ENCODE peak calls at places on chromosomes 2 and 18, in ten cellular contexts. One of them, this sample, is unnamed.

GRCh38 chr2:146370821-146371220 is 1474.0 kb upstream of the ACVR2A start:
- DNase-seq in endothelial cell: no peak
- DNase-seq in A549: peak; percentile 1
- DNase-seq in vagina: no peak
- DNase-seq in hepatocyte: no peak
- DNase-seq in sigmoid colon: no peak
- DNase-seq in transverse colon: no peak
- DNase-seq in B cell: no peak
- DNase-seq in GM10248: no peak
- DNase-seq in brain microvascular endothelial cell: peak; percentile 25
- DNase-seq in this sample: no peak

GRCh38 chr2:101558740-101559508 is 84.0 kb upstream of the RFX8 start:
- DNase-seq in B cell: no peak
- DNase-seq in transverse colon: no peak
- DNase-seq in hepatocyte: peak; percentile 48
- DNase-seq in endothelial cell: no peak
- DNase-seq in vagina: no peak
- DNase-seq in A549: no peak
- DNase-seq in sigmoid colon: no peak
- DNase-seq in GM10248: no peak
- DNase-seq in brain microvascular endothelial cell: peak; percentile 22
- DNase-seq in this sample: no peak

GRCh38 chr2:83565231-83566025 is 893.7 kb downstream of the SUCLG1 start:
- DNase-seq in brain microvascular endothelial cell: no peak
- DNase-seq in sigmoid colon: no peak
- DNase-seq in endothelial cell: no peak
- DNase-seq in A549: no peak
- DNase-seq in GM10248: no peak
- DNase-seq in vagina: no peak
- DNase-seq in transverse colon: no peak
- DNase-seq in hepatocyte: no peak
- DNase-seq in B cell: no peak
- DNase-seq in this sample: no peak

GRCh38 chr2:205571300-205571858 is 110.9 kb upstream of the NRP2 start:
- DNase-seq in hepatocyte: no peak
- DNase-seq in B cell: no peak
- DNase-seq in transverse colon: no peak
- DNase-seq in sigmoid colon: no peak
- DNase-seq in vagina: no peak
- DNase-seq in GM10248: no peak
- DNase-seq in brain microvascular endothelial cell: no peak
- DNase-seq in endothelial cell: no peak
- DNase-seq in A549: no peak
- DNase-seq in this sample: no peak

GRCh38 chr18:10398571-10398970 is 55.9 kb upstream of the APCDD1 start:
- DNase-seq in A549: no peak
- DNase-seq in sigmoid colon: no peak
- DNase-seq in vagina: no peak
- DNase-seq in GM10248: no peak
- DNase-seq in brain microvascular endothelial cell: no peak
- DNase-seq in transverse colon: no peak
- DNase-seq in endothelial cell: no peak
- DNase-seq in hepatocyte: no peak
- DNase-seq in B cell: no peak
- DNase-seq in this sample: no peak

GRCh38 chr2:236172866-236173733 is 4.9 kb upstream of the GBX2 start:
- DNase-seq in vagina: no peak
- DNase-seq in transverse colon: no peak
- DNase-seq in hepatocyte: no peak
- DNase-seq in A549: no peak
- DNase-seq in endothelial cell: no peak
- DNase-seq in GM10248: no peak
- DNase-seq in B cell: no peak
- DNase-seq in sigmoid colon: peak; percentile 53
- DNase-seq in brain microvascular endothelial cell: no peak
- DNase-seq in this sample: no peak

GRCh38 chr18:3177902-3178687 is 41.7 kb downstream of the MYOM1 start:
- DNase-seq in hepatocyte: no peak
- DNase-seq in endothelial cell: no peak
- DNase-seq in brain microvascular endothelial cell: no peak
- DNase-seq in transverse colon: peak; percentile 63
- DNase-seq in vagina: no peak
- DNase-seq in GM10248: peak; percentile 82
- DNase-seq in B cell: peak; percentile 89
- DNase-seq in A549: no peak
- DNase-seq in sigmoid colon: peak; percentile 80
- DNase-seq in this sample: no peak

GRCh38 chr18:76064998-76065397 is 430.0 kb downstream of the ZNF516 start:
- DNase-seq in vagina: no peak
- DNase-seq in hepatocyte: peak; percentile 37
- DNase-seq in GM10248: no peak
- DNase-seq in sigmoid colon: no peak
- DNase-seq in brain microvascular endothelial cell: no peak
- DNase-seq in endothelial cell: no peak
- DNase-seq in A549: no peak
- DNase-seq in transverse colon: no peak
- DNase-seq in B cell: no peak
- DNase-seq in this sample: no peak

GRCh38 chr2:203869610-203870042 is 2.1 kb downstream of the CTLA4 start:
- DNase-seq in brain microvascular endothelial cell: no peak
- DNase-seq in endothelial cell: no peak
- DNase-seq in sigmoid colon: no peak
- DNase-seq in vagina: no peak
- DNase-seq in transverse colon: no peak
- DNase-seq in GM10248: no peak
- DNase-seq in A549: no peak
- DNase-seq in B cell: no peak
- DNase-seq in hepatocyte: no peak
- DNase-seq in this sample: no peak

GRCh38 chr2:64839844-64840243 is 149.4 kb upstream of the SLC1A4 start:
- DNase-seq in GM10248: peak; percentile 72
- DNase-seq in A549: no peak
- DNase-seq in transverse colon: peak; percentile 21
- DNase-seq in B cell: peak; percentile 84
- DNase-seq in hepatocyte: no peak
- DNase-seq in brain microvascular endothelial cell: no peak
- DNase-seq in endothelial cell: no peak
- DNase-seq in vagina: no peak
- DNase-seq in sigmoid colon: no peak
- DNase-seq in this sample: no peak

GRCh38 chr2:165627463-165627862 is 158.0 kb downstream of the CSRNP3 start:
- DNase-seq in endothelial cell: no peak
- DNase-seq in hepatocyte: peak; percentile 23
- DNase-seq in GM10248: no peak
- DNase-seq in sigmoid colon: no peak
- DNase-seq in B cell: no peak
- DNase-seq in vagina: no peak
- DNase-seq in A549: no peak
- DNase-seq in transverse colon: no peak
- DNase-seq in brain microvascular endothelial cell: peak; percentile 88
- DNase-seq in this sample: no peak

GRCh38 chr2:176642074-176642473 is 372.8 kb downstream of the MTX2 start:
- DNase-seq in brain microvascular endothelial cell: peak; percentile 26
- DNase-seq in B cell: no peak
- DNase-seq in A549: no peak
- DNase-seq in transverse colon: no peak
- DNase-seq in endothelial cell: no peak
- DNase-seq in vagina: no peak
- DNase-seq in sigmoid colon: no peak
- DNase-seq in GM10248: peak; percentile 36
- DNase-seq in hepatocyte: no peak
- DNase-seq in this sample: no peak

GRCh38 chr18:63963610-63964256 is 6.1 kb upstream of the SERPINB8 start:
- DNase-seq in A549: peak; percentile 57
- DNase-seq in vagina: no peak
- DNase-seq in hepatocyte: peak; percentile 84
- DNase-seq in GM10248: peak; percentile 33
- DNase-seq in B cell: peak; percentile 69
- DNase-seq in sigmoid colon: no peak
- DNase-seq in endothelial cell: peak; percentile 38
- DNase-seq in brain microvascular endothelial cell: peak; percentile 54
- DNase-seq in transverse colon: peak; percentile 66
- DNase-seq in this sample: peak; percentile 39

GRCh38 chr2:27322301-27322765 is 564 bp downstream of the MPV17 start:
- DNase-seq in B cell: peak; percentile 51
- DNase-seq in brain microvascular endothelial cell: no peak
- DNase-seq in transverse colon: peak; percentile 18
- DNase-seq in vagina: no peak
- DNase-seq in sigmoid colon: no peak
- DNase-seq in A549: peak; percentile 15
- DNase-seq in endothelial cell: no peak
- DNase-seq in hepatocyte: peak; percentile 44
- DNase-seq in GM10248: peak; percentile 50
- DNase-seq in this sample: peak; percentile 15

GRCh38 chr2:85106489-85107180 is 26.6 kb upstream of the TCF7L1 start:
- DNase-seq in transverse colon: no peak
- DNase-seq in A549: peak; percentile 18
- DNase-seq in GM10248: no peak
- DNase-seq in sigmoid colon: no peak
- DNase-seq in endothelial cell: no peak
- DNase-seq in vagina: no peak
- DNase-seq in hepatocyte: peak; percentile 19
- DNase-seq in B cell: no peak
- DNase-seq in brain microvascular endothelial cell: peak; percentile 60
- DNase-seq in this sample: peak; percentile 4

GRCh38 chr2:25228848-25229674 is 60.7 kb upstream of the POMC start:
- DNase-seq in transverse colon: peak; percentile 69
- DNase-seq in brain microvascular endothelial cell: peak; percentile 61
- DNase-seq in B cell: peak; percentile 58
- DNase-seq in hepatocyte: peak; percentile 84
- DNase-seq in vagina: no peak
- DNase-seq in GM10248: peak; percentile 69
- DNase-seq in sigmoid colon: peak; percentile 90
- DNase-seq in A549: peak; percentile 84
- DNase-seq in endothelial cell: peak; percentile 77
- DNase-seq in this sample: peak; percentile 76

GRCh38 chr18:28581503-28582169 is 404.7 kb upstream of the CDH2 start:
- DNase-seq in A549: no peak
- DNase-seq in GM10248: no peak
- DNase-seq in vagina: no peak
- DNase-seq in B cell: no peak
- DNase-seq in brain microvascular endothelial cell: no peak
- DNase-seq in hepatocyte: no peak
- DNase-seq in endothelial cell: no peak
- DNase-seq in sigmoid colon: no peak
- DNase-seq in transverse colon: no peak
- DNase-seq in this sample: no peak

GRCh38 chr2:197137826-197138480 is 172.6 kb downstream of the ANKRD44 start:
- DNase-seq in GM10248: no peak
- DNase-seq in sigmoid colon: no peak
- DNase-seq in hepatocyte: no peak
- DNase-seq in transverse colon: no peak
- DNase-seq in endothelial cell: no peak
- DNase-seq in B cell: no peak
- DNase-seq in A549: no peak
- DNase-seq in brain microvascular endothelial cell: no peak
- DNase-seq in vagina: no peak
- DNase-seq in this sample: peak; percentile 34

GRCh38 chr18:37873416-37873815 is 307.8 kb upstream of the CELF4 start:
- DNase-seq in endothelial cell: no peak
- DNase-seq in B cell: no peak
- DNase-seq in sigmoid colon: no peak
- DNase-seq in hepatocyte: no peak
- DNase-seq in transverse colon: no peak
- DNase-seq in GM10248: no peak
- DNase-seq in brain microvascular endothelial cell: no peak
- DNase-seq in vagina: peak; percentile 37
- DNase-seq in A549: no peak
- DNase-seq in this sample: no peak

GRCh38 chr2:175690113-175690716 is 311.9 kb downstream of the LNPK start:
- DNase-seq in GM10248: peak; percentile 20
- DNase-seq in hepatocyte: peak; percentile 79
- DNase-seq in sigmoid colon: no peak
- DNase-seq in B cell: peak; percentile 46
- DNase-seq in A549: peak; percentile 67
- DNase-seq in vagina: no peak
- DNase-seq in brain microvascular endothelial cell: peak; percentile 71
- DNase-seq in transverse colon: peak; percentile 24
- DNase-seq in endothelial cell: peak; percentile 57
- DNase-seq in this sample: peak; percentile 51

GRCh38 chr2:214038186-214038585 is 372.7 kb upstream of the VWC2L start:
- DNase-seq in transverse colon: no peak
- DNase-seq in GM10248: no peak
- DNase-seq in brain microvascular endothelial cell: no peak
- DNase-seq in vagina: no peak
- DNase-seq in A549: no peak
- DNase-seq in sigmoid colon: no peak
- DNase-seq in endothelial cell: no peak
- DNase-seq in hepatocyte: no peak
- DNase-seq in B cell: no peak
- DNase-seq in this sample: no peak

GRCh38 chr2:169693344-169693743 is 861 bp downstream of the CFAP210 start:
- DNase-seq in B cell: peak; percentile 50
- DNase-seq in endothelial cell: no peak
- DNase-seq in brain microvascular endothelial cell: no peak
- DNase-seq in GM10248: no peak
- DNase-seq in hepatocyte: no peak
- DNase-seq in vagina: no peak
- DNase-seq in A549: peak; percentile 17
- DNase-seq in transverse colon: no peak
- DNase-seq in sigmoid colon: no peak
- DNase-seq in this sample: peak; percentile 34
- TF ChIP-seq CTCF in B cell: peak; percentile 22
- TF ChIP-seq CTCF in endothelial cell: no peak
- TF ChIP-seq CTCF in brain microvascular endothelial cell: peak; percentile 26
- TF ChIP-seq CTCF in GM10248: peak; percentile 39
- TF ChIP-seq CTCF in hepatocyte: peak; percentile 15
- TF ChIP-seq CTCF in vagina: no peak
- TF ChIP-seq CTCF in A549: no peak
- TF ChIP-seq CTCF in transverse colon: no peak
- TF ChIP-seq CTCF in sigmoid colon: no peak
- TF ChIP-seq CTCF in this sample: peak; percentile 10

GRCh38 chr2:232550351-232551261 is at the start of the genes EIF4E2 and TIGD1:
- DNase-seq in endothelial cell: peak; percentile 92
- DNase-seq in GM10248: peak; percentile 99
- DNase-seq in brain microvascular endothelial cell: peak; percentile 91
- DNase-seq in hepatocyte: peak; percentile 97
- DNase-seq in vagina: peak; percentile 90
- DNase-seq in A549: peak; percentile 95
- DNase-seq in transverse colon: peak; percentile 95
- DNase-seq in sigmoid colon: peak; percentile 96
- DNase-seq in B cell: peak; percentile 93
- DNase-seq in this sample: peak; percentile 94
- TF ChIP-seq CTCF in endothelial cell: peak; percentile 53
- TF ChIP-seq CTCF in GM10248: no peak
- TF ChIP-seq CTCF in brain microvascular endothelial cell: peak; percentile 45
- TF ChIP-seq CTCF in hepatocyte: no peak
- TF ChIP-seq CTCF in vagina: peak; percentile 34
- TF ChIP-seq CTCF in A549: no peak
- TF ChIP-seq CTCF in transverse colon: peak; percentile 64
- TF ChIP-seq CTCF in sigmoid colon: no peak
- TF ChIP-seq CTCF in B cell: peak; percentile 52
- TF ChIP-seq CTCF in this sample: peak; percentile 44

GRCh38 chr2:111698743-111699554 is 185.0 kb downstream of the ANAPC1 start:
- DNase-seq in hepatocyte: peak; percentile 88
- DNase-seq in sigmoid colon: peak; percentile 72
- DNase-seq in vagina: no peak
- DNase-seq in transverse colon: peak; percentile 89
- DNase-seq in A549: peak; percentile 97
- DNase-seq in B cell: no peak
- DNase-seq in GM10248: no peak
- DNase-seq in endothelial cell: no peak
- DNase-seq in brain microvascular endothelial cell: peak; percentile 98
- DNase-seq in this sample: peak; percentile 85
- TF ChIP-seq CTCF in hepatocyte: peak; percentile 24
- TF ChIP-seq CTCF in sigmoid colon: no peak
- TF ChIP-seq CTCF in vagina: no peak
- TF ChIP-seq CTCF in transverse colon: peak; percentile 24
- TF ChIP-seq CTCF in A549: peak; percentile 76
- TF ChIP-seq CTCF in B cell: no peak
- TF ChIP-seq CTCF in GM10248: peak; percentile 14
- TF ChIP-seq CTCF in endothelial cell: no peak
- TF ChIP-seq CTCF in brain microvascular endothelial cell: peak; percentile 68
- TF ChIP-seq CTCF in this sample: no peak

GRCh38 chr18:54224379-54225014 is at the start of gene MBD2:
- DNase-seq in sigmoid colon: peak; percentile 97
- DNase-seq in GM10248: peak; percentile 92
- DNase-seq in brain microvascular endothelial cell: peak; percentile 88
- DNase-seq in vagina: peak; percentile 93
- DNase-seq in transverse colon: peak; percentile 96
- DNase-seq in hepatocyte: peak; percentile 98
- DNase-seq in endothelial cell: peak; percentile 93
- DNase-seq in A549: peak; percentile 92
- DNase-seq in B cell: peak; percentile 97
- DNase-seq in this sample: peak; percentile 96
- TF ChIP-seq CTCF in sigmoid colon: no peak
- TF ChIP-seq CTCF in GM10248: peak; percentile 53
- TF ChIP-seq CTCF in brain microvascular endothelial cell: peak; percentile 31
- TF ChIP-seq CTCF in vagina: no peak
- TF ChIP-seq CTCF in transverse colon: no peak
- TF ChIP-seq CTCF in hepatocyte: peak; percentile 35
- TF ChIP-seq CTCF in endothelial cell: no peak
- TF ChIP-seq CTCF in A549: no peak
- TF ChIP-seq CTCF in B cell: peak; percentile 14
- TF ChIP-seq CTCF in this sample: no peak

This sample was measured in Calu3.